ENCODE peak calls at places on chromosomes 7 and 10, in eight cellular contexts. Q, T, L, A, F, P, S and K are unnamed samples.

GRCh38 chr7:38542156-38542555 is 89.0 kb downstream of the AMPH start:
- DNase-seq in S (no peak), L (no peak), A (no peak), P (no peak), T (no peak), Q (no peak), F (no peak), K (peak)

GRCh38 chr10:88489107-88489506 is 94.0 kb downstream of the RNLS start:
- DNase-seq in S (no peak), P (no peak), Q (peak), A (no peak), L (no peak), F (no peak), T (no peak), K (no peak)

GRCh38 chr10:34776090-34776690 is 38.9 kb downstream of the PARD3 start:
- DNase-seq in A (no peak), Q (no peak), F (no peak), T (no peak), L (no peak), P (no peak), S (no peak), K (no peak)

GRCh38 chr7:118794419-118794818 is 569.9 kb downstream of the ANKRD7 start:
- DNase-seq in F (no peak), P (no peak), Q (no peak), S (no peak), L (no peak), T (no peak), A (no peak), K (no peak)

GRCh38 chr7:77727936-77728701 is 31.9 kb downstream of the RSBN1L start:
- DNase-seq in S (peak), T (no peak), P (no peak), F (peak), A (no peak), Q (peak), L (no peak), K (peak)

GRCh38 chr7:117176311-117176710 is 146.5 kb downstream of the WNT2 start:
- DNase-seq in Q (no peak), A (no peak), P (no peak), F (no peak), T (no peak), L (no peak), S (no peak), K (no peak)

GRCh38 chr7:4226166-4226857 is 455.8 kb upstream of the FOXK1 start:
- DNase-seq in A (no peak), S (no peak), Q (peak), F (no peak), L (no peak), P (no peak), T (no peak), K (no peak)

GRCh38 chr7:94434031-94434430 is 39.3 kb downstream of the COL1A2 start:
- DNase-seq in F (no peak), P (no peak), A (no peak), S (no peak), T (no peak), L (no peak), Q (no peak), K (no peak)

GRCh38 chr10:45553613-45554012 is 119.0 kb downstream of the ZFAND4 start:
- DNase-seq in S (peak), F (no peak), T (no peak), Q (no peak), L (no peak), A (no peak), P (no peak), K (no peak)

GRCh38 chr10:102434251-102434913 is 2.0 kb upstream of the CUEDC2 start:
- DNase-seq in F (no peak), T (no peak), Q (no peak), A (no peak), S (peak), P (no peak), L (no peak), K (no peak)

GRCh38 chr7:29039747-29040569 is 81.8 kb upstream of the TRIL start:
- DNase-seq in P (no peak), F (no peak), T (no peak), Q (no peak), S (no peak), L (no peak), A (no peak), K (no peak)

GRCh38 chr7:145774777-145775176 is 341.8 kb upstream of the CNTNAP2 start:
- DNase-seq in Q (no peak), A (no peak), T (no peak), P (no peak), F (no peak), S (no peak), L (no peak), K (no peak)

GRCh38 chr10:25530306-25530705 is 355.5 kb downstream of the GPR158 start:
- DNase-seq in P (no peak), S (no peak), F (no peak), Q (no peak), A (no peak), L (no peak), T (no peak), K (no peak)

GRCh38 chr7:5595545-5596045 is 172.0 kb upstream of the TNRC18 start:
- DNase-seq in L (no peak), Q (no peak), S (peak), T (no peak), F (peak), A (peak), P (no peak), K (no peak)

GRCh38 chr7:151060416-151061234 is 1.2 kb downstream of the SLC4A2 start:
- DNase-seq in A (peak), T (peak), P (no peak), Q (no peak), F (peak), L (no peak), S (peak), K (no peak)

GRCh38 chr7:2716488-2716887 is 28.5 kb downstream of the AMZ1 start:
- DNase-seq in P (no peak), Q (no peak), T (no peak), S (no peak), L (no peak), A (no peak), F (no peak), K (no peak)

GRCh38 chr7:157274991-157275427 is 61.8 kb upstream of the DNAJB6 start:
- DNase-seq in A (no peak), T (no peak), Q (no peak), S (no peak), P (no peak), F (no peak), L (no peak), K (no peak)

DNA sequence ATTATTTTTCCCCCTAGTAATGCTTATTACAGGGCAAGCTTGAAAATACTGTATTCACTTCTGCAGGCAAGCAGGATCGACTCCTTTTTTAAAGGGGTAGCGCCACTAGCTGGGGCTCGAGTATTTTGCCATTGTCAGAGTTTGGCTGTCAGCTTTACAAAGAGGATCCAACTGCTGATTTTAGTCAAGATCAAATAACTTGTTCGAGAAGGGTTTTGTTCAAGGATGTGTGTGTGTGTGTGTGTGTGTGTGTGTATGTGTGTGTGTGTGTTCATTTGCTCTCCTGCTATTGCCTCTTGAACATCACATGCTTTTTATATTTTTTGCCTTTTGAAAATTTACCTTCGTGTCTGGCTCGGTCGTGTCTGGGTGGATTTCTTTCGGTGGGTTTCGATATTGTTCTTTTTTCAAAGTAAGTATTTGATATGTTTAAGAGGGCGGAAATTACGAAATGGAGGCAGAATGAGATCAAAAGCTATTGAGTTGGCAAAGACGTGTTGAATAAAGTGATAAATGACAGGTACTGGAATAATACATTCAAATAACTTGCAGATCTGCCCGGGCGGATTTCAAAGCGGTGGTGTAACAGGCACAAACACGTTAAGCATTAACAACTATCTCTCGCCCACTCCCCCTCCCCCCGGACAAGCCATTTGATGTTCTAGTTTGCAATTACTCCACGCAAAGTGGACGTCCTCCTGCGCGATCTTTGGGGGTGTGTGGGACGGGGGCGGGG is 1.1 kb downstream of the ARID5B start:
- DNase-seq in P (no peak), A (peak), L (no peak), S (peak), T (peak), F (peak), Q (no peak), K (no peak)
- TF ChIP-seq CTCF in P (peak), A (no peak), L (no peak), S (peak), T (peak), F (peak), Q (peak), K (peak)

DNA sequence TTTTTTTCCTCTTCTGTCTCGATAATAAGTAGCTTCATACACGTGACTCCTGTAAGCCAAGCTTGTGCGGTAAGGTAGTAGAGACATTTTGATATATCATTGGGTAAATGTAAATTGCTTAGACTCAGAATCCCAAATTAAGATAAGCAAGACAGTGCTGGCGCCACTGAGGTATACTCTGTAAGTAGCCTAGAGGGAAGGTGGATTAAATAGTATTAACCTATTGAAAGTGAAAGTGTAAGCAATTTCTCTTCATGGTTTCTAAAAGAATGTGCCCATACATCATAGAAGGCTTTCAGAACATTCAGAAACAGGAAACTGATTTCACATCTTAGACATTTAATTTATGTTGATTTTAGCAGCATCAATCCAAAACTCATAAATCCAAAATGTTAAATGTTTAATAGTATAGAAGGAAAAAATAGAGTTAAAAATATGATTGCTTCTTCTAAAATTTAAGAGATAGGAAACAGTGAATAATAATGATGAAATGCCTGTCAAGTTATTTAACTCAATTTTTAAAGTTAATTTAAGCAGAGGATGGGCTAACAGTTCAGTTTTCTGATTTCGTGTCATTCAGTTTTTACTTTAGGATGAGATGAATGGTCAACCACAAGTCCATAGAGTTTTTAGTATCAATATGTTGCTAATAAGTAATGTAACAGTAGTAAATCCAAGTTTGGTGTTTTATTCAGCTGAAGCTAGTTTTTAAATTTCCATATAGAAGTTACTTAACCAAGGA is 36.8 kb downstream of the LRRC72 start:
- DNase-seq in Q (no peak), L (no peak), A (no peak), P (no peak), S (no peak), T (no peak), F (no peak), K (no peak)
- H3K4me3 ChIP-seq in Q (no peak), L (no peak), A (no peak), P (no peak), S (no peak), T (no peak), F (peak), K (no peak)

GRCh38 chr7:128019330-128019729 is 11.9 kb downstream of the LRRC4 start:
- DNase-seq in A (no peak), Q (no peak), S (no peak), F (no peak), P (no peak), L (no peak), T (no peak), K (no peak)

GRCh38 chr7:128021361-128021760 is 9.9 kb downstream of the LRRC4 start:
- DNase-seq in A (no peak), Q (no peak), F (no peak), P (no peak), S (peak), T (no peak), L (no peak), K (no peak)

GRCh38 chr7:128017460-128017859 is 13.8 kb downstream of the LRRC4 start:
- DNase-seq in L (no peak), F (no peak), A (no peak), T (no peak), Q (no peak), S (no peak), P (no peak), K (no peak)

GRCh38 chr7:128017880-128018845 is 13.1 kb downstream of the LRRC4 start:
- DNase-seq in S (peak), P (no peak), F (peak), T (no peak), L (no peak), A (no peak), Q (no peak), K (no peak)

DNA sequence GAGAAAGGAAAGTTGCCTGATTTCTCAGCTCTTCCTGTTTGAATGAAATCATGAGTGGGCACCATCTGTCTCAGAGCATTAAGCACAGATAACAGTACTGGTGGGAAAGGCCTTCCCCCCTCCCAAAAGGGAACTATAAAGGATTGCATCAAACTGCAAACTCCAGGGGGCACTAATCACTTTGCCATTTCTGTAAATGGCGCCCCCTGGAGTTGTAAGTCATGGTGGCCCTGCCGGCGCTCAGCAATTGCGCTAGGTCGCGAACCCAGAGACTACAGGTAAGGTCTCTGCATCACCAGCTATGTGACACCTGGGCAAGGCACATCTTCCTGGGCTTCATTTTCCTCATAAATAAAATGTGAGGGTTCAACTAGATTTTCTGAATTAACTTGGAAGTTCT is 11.1 kb downstream of the LRRC4 start:
- DNase-seq in P (no peak), S (no peak), F (peak), A (no peak), L (no peak), T (no peak), Q (no peak), K (no peak)
- TF ChIP-seq CTCF in P (peak), S (peak), F (peak), A (peak), L (no peak), T (no peak), Q (peak), K (peak)

GRCh38 chr10:50635286-50635685 is 11.5 kb upstream of the SGMS1 start:
- DNase-seq in S (peak), L (no peak), T (no peak), F (no peak), Q (no peak), A (no peak), P (no peak), K (no peak)

GRCh38 chr10:50637003-50637579 is 13.3 kb upstream of the SGMS1 start:
- DNase-seq in P (no peak), Q (no peak), T (no peak), F (no peak), A (no peak), S (peak), L (no peak), K (no peak)

GRCh38 chr10:50636576-50636975 is 12.8 kb upstream of the SGMS1 start:
- DNase-seq in A (no peak), L (no peak), T (no peak), S (no peak), P (no peak), F (no peak), Q (no peak), K (no peak)

GRCh38 chr10:50631052-50631451 is 7.3 kb upstream of the SGMS1 start:
- DNase-seq in A (no peak), P (no peak), S (no peak), L (no peak), Q (no peak), T (no peak), F (no peak), K (no peak)

DNA sequence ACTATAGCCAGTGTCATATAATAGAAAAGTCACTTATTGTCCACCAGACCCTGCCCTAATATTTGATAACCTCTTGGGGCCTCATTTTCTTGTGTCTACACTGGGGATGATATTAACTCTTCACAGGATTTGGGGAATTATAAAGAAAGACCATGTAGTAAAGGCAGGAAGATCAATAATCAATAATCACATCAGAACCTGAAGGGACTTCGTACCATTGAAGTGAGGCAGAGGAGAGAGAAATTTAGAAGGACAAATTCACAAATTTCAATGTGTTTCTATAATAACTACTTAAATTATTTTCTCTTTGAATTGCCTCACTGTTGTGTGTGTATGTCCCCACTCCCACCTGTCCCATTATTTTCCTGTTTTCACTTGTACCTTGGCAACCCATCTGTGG is 10.7 kb upstream of the SGMS1 start:
- DNase-seq in F (no peak), T (no peak), Q (no peak), S (no peak), A (no peak), L (no peak), P (no peak), K (no peak)
- H3K4me3 ChIP-seq in F (no peak), T (no peak), Q (no peak), S (no peak), A (no peak), L (no peak), P (no peak), K (no peak)

DNA sequence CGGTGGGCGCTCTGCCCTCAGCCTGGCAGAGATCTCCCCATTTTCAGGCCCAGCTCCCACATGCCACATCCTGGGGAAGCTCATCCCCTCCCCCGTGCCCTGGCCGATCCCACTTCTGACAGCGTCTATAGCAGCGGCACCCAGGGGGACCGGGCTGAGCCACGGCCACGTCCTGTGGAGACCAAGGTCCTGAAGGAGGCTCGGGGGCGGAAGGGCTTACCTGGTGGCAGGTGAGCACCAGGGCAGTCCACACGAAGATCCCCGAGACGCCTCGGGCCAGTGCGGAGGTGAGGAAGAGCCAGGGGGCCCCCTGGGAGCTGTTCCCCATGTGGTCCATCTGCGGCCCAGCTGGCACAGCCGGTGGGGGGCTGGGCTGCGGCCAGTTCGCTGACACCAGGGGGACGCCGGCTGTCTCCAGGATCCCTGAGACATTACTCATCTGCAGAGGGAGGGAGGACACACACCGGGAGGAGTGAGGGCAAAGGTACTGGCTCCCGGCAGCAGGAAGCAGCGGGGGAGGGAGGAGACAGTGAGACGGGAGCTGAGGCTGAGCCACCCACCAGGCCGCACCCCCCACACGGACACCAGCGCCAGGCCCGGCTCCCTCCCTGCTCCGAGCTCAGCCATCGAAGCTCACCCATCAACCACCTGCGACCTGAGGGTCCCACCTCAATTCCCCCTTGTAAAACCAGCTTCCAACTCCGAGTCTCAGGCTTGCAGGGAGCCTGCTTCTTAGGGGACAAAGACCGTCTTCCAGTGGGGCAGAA is 776 bp downstream of the TMEM184A start:
- DNase-seq in T (no peak), P (no peak), F (peak), S (peak), Q (no peak), A (peak), L (peak), K (peak)
- TF ChIP-seq CTCF in T (no peak), P (no peak), F (no peak), S (no peak), Q (no peak), A (no peak), L (no peak), K (peak)

GRCh38 chr7:102300643-102301211 is 14.1 kb downstream of the SH2B2 start:
- DNase-seq in S (no peak), L (no peak), F (no peak), A (no peak), Q (no peak), T (no peak), P (no peak), K (no peak)

GRCh38 chr7:102304668-102305067 is 18.0 kb downstream of the SH2B2 start:
- DNase-seq in A (no peak), S (no peak), F (no peak), T (no peak), L (no peak), Q (no peak), P (no peak), K (no peak)

GRCh38 chr7:102303669-102304422 is 17.2 kb downstream of the SH2B2 start:
- DNase-seq in T (no peak), Q (no peak), S (peak), A (no peak), L (no peak), F (no peak), P (no peak), K (no peak)

GRCh38 chr7:102305414-102306268 is 19.0 kb downstream of the SH2B2 start:
- DNase-seq in T (no peak), L (no peak), S (no peak), F (no peak), P (peak), Q (no peak), A (no peak), K (no peak)

DNA sequence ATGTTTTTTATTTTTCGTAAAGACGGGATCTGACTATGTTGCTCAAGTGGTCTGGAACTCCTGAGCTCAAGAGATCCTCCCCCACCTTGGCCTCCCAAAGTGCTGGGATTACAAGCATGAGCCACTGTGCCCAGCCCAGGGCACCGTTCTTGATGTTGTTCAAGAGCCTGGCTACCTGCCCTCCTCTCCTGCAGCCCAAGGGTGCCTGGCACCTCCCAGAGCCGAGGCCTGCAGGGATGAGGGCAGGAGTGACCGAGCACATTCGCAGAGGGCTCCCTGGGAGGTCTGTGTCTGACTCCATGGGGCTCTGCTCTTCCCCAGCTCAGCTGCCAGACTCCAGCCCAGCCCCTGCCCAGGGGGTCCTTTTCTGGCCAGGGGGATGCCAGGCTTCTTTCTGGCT is 15.4 kb downstream of the SH2B2 start:
- DNase-seq in F (no peak), S (no peak), A (no peak), T (no peak), Q (no peak), P (no peak), L (no peak), K (no peak)
- H3K4me3 ChIP-seq in F (no peak), S (no peak), A (no peak), T (no peak), Q (no peak), P (no peak), L (no peak), K (no peak)

GRCh38 chr7:43753843-43754242 is 4.6 kb upstream of the BLVRA start:
- DNase-seq in P (no peak), L (no peak), A (no peak), T (no peak), F (no peak), Q (no peak), S (no peak), K (no peak)
- TF ChIP-seq CTCF in P (no peak), L (no peak), A (no peak), T (no peak), F (no peak), Q (no peak), S (no peak), K (no peak)